ENCODE peak calls at places on chromosomes 2 and 18, in six cellular contexts. V is foreskin fibroblast, Q is astrocyte of the spinal cord, N is fibroblast of lung, G is adrenal gland, T is dorsolateral prefrontal cortex. E is an unnamed sample.

GRCh38 chr2:160224060-160224459 is 24.0 kb upstream of the ITGB6 start:
- DNase-seq in V (peak), G (no peak), T (no peak), Q (peak), N (peak), E (no peak)

GRCh38 chr2:201122276-201122675 is 6.3 kb downstream of the CFLAR start:
- DNase-seq in N (no peak), T (no peak), G (no peak), Q (no peak), V (peak), E (no peak)

GRCh38 chr2:224938670-224939309 is 103.5 kb downstream of the DOCK10 start:
- DNase-seq in V (peak), N (peak), Q (peak), G (no peak), T (no peak), E (no peak)

GRCh38 chr2:61368687-61369665 is 101.9 kb downstream of the USP34 start:
- DNase-seq in V (no peak), Q (no peak), N (no peak), G (no peak), T (no peak), E (no peak)

GRCh38 chr2:12227941-12228608 is 481.6 kb downstream of the LPIN1 start:
- DNase-seq in T (no peak), V (peak), G (no peak), N (peak), Q (peak), E (no peak)

GRCh38 chr18:9173770-9174233 is 37.2 kb downstream of the ANKRD12 start:
- DNase-seq in V (no peak), N (no peak), T (no peak), G (no peak), Q (no peak), E (no peak)

GRCh38 chr2:18740428-18740827 is 151.1 kb upstream of the NT5C1B start:
- DNase-seq in Q (peak), V (no peak), G (no peak), T (no peak), N (peak), E (no peak)

GRCh38 chr2:43759195-43759594 is 14.6 kb upstream of the DYNC2LI1 start:
- DNase-seq in G (no peak), N (peak), T (no peak), V (peak), Q (peak), E (no peak)

GRCh38 chr2:20682166-20682565 is 15.2 kb downstream of the GDF7 start:
- DNase-seq in V (no peak), G (no peak), T (no peak), N (no peak), Q (no peak), E (no peak)

DNA sequence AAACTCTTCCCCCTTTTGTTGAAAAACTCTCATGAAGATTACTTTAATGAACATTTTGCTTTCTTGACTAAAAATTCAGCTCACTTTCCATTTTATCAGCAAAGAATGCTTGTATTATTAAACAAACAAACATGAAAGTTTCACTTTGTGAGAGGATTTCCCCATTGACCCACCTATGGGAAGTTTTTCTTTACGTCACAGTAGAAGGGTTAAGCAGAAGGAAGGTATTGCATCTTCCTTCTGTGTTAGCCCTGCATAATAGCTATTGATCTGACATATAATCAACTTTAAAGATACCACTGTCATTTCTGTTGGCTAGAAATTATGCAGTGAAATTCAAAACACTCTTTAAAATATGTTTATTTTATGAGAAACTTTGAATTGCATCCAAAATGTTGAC is 566.5 kb downstream of the ZEB2 start:
- DNase-seq in G (no peak), Q (no peak), N (peak), T (no peak), V (no peak), E (no peak)
- H3K4me3 ChIP-seq in G (no peak), Q (no peak), N (no peak), T (no peak), V (no peak), E (no peak)

DNA sequence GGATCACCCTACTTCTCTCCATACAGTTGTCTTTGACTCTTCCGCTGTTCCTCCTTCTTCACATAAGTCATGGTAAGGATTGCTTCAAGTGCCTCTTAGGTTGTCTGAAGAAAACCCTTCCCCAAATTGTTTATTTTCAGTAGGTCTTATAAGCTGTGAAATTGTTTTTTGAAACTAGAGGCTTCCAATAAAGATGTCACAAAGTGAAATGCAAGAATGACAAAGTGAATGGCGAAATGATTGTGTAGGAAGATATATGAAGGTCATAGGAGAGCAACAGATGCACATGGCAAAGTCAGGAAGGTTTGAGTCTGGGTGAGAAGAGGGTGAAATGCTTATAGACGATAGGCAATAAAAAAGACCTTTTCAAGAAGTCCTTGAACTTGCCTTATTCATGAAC is 548.8 kb downstream of the PARD3B start:
- DNase-seq in Q (no peak), G (no peak), T (no peak), N (no peak), V (no peak), E (no peak)
- H3K4me3 ChIP-seq in Q (no peak), G (no peak), T (no peak), N (no peak), V (no peak), E (no peak)

DNA sequence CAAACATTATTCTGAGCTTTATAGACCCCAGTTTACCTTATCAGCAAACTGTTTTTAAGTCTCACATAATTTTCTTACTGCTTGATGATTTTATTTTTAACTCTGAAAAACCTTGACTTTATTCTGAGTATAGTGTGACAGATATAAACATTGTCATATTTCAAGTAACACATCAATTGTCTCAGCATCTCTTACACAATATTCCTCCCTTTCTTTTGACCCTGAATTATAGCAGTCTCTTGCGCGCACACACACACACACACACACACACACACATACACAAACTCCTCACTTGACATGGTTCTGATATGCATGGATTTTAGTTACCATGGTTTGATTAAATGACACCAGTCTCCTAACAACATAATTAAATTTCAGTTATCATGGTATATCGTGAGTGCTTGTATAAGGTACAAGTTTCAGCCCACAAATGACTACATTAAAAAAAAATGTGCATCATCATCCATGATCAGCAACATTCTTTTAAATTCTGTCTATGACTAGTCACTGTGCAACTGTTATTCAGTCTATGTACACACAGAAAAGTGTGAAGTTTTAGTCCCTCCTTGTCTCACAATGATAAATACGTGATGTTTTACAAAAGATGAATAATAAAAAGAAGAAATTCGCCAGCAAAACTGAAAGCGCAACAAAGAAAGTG is 39.5 kb upstream of the TACR1 start:
- DNase-seq in G (no peak), T (no peak), Q (peak), N (peak), V (peak), E (no peak)
- H3K4me3 ChIP-seq in G (no peak), T (no peak), Q (no peak), N (peak), V (no peak), E (no peak)

GRCh38 chr2:126662623-126663022 is 6.7 kb downstream of the GYPC start:
- DNase-seq in N (no peak), Q (no peak), G (no peak), V (no peak), T (no peak), E (no peak)
- H3K4me3 ChIP-seq in N (no peak), Q (no peak), G (no peak), V (no peak), T (no peak), E (no peak)

GRCh38 chr2:141186413-141187062 is 944.3 kb downstream of the LRP1B start:
- DNase-seq in G (no peak), T (no peak), V (no peak), N (no peak), Q (no peak), E (no peak)

GRCh38 chr2:141182246-141182645 is 948.6 kb downstream of the LRP1B start:
- DNase-seq in V (no peak), T (no peak), G (no peak), N (no peak), Q (no peak), E (no peak)

GRCh38 chr2:141187063-141187429 is 943.8 kb downstream of the LRP1B start:
- DNase-seq in N (peak), V (no peak), G (no peak), T (no peak), Q (no peak), E (no peak)
- H3K4me3 ChIP-seq in N (no peak), V (no peak), G (no peak), T (no peak), Q (no peak), E (no peak)

GRCh38 chr2:207514451-207514850 is 15.3 kb upstream of the CREB1 start:
- DNase-seq in N (no peak), T (no peak), G (no peak), V (no peak), Q (no peak), E (no peak)
- H3K4me3 ChIP-seq in N (no peak), T (no peak), G (no peak), V (no peak), Q (no peak), E (no peak)

GRCh38 chr2:110106642-110107041 is 9.0 kb downstream of the MALL start:
- DNase-seq in N (peak), T (no peak), V (no peak), Q (peak), G (no peak), E (no peak)
- H3K4me3 ChIP-seq in N (no peak), T (no peak), V (no peak), Q (no peak), G (no peak), E (no peak)

DNA sequence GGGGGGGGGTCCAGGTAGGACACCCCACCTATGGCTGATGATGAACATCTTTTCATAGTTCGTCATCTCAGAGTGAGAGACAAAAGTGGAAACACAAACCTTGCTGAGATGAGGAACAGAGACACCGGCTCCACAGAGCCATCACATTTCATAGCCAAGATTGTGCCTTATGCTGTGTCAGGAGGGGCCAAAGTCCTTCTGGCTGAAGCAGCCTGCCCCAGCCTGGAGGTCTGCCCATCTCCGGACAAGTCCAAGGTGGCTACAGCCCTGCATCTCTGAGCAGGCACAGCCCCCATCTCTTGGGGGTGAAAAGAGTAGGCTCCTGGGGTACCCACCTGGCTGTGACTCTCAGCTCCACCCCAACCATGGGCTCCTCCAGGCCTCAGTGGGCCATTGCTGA is 70.3 kb downstream of the ZBTB7C start:
- DNase-seq in V (no peak), T (no peak), G (no peak), Q (no peak), N (no peak), E (no peak)
- H3K4me3 ChIP-seq in V (no peak), T (no peak), G (no peak), Q (no peak), N (no peak), E (no peak)

DNA sequence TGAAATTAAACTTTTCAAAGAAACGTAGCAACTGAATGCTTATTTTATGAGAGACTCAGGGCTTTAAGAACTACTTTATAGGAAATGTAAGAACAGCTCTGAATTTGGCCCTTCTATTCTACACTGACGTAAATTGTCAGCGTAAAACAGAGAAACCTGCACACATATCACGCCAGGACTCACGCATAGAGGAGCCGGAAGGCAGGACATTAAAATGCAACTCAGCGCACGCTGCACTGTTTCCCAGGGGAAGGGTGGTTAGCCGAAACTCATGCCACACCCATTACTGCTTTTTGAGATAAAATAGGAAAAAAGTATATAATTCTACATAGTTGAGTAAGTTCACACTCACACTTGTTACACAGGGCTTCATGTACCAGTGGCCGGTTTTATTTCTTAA is 7.4 kb downstream of the TUBB6 start:
- DNase-seq in Q (no peak), N (no peak), V (no peak), G (no peak), T (no peak), E (no peak)
- H3K4me3 ChIP-seq in Q (no peak), N (no peak), V (no peak), G (no peak), T (no peak), E (no peak)

GRCh38 chr2:131094655-131095281 is 1.5 kb upstream of the FAM168B start:
- DNase-seq in G (no peak), Q (no peak), V (no peak), T (no peak), N (no peak), E (no peak)

GRCh38 chr2:131092409-131093065 is 723 bp downstream of the FAM168B start:
- DNase-seq in V (no peak), Q (peak), T (no peak), G (no peak), N (no peak), E (no peak)

DNA sequence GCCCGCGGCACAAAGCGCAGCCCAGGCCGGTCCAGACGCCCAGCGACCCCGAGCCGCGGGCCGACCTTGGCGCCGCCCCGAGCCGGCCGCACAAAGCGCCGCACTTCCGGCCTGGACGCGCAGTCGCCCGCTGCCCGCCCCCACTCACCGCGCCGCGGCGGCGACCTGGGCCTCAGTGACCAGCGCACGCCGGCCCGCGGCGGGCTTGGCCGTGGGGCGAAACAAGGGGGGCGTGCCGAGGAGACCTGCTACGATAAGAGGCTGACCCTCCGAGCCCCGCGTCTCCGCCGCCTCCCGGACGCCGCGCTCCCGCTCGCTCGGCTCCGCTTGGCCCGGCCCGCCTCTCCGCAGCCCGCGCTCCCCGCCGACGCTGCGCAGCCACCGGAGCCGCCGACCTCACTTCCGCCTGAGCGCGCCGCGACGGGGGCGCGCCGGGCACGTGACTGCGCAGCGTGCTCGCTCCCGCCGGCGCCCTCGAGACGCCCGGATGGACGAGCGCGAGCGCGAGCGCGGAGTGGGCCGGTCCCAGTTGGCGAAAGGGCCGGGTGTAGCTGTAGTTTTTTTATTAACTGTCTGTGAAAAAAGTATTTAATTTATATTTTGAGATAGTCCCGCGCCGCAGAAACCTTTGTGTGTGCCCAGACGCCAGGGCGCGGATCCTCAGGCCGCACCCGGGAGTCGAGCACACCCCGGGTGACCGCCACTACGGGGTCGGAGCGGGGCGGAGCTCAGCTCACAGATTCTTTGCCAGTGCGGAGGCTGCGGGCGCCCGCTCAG is at the start of gene FAM168B:
- DNase-seq in G (peak), T (peak), Q (peak), N (peak), V (peak), E (peak)
- H3K4me3 ChIP-seq in G (peak), T (peak), Q (peak), N (peak), V (peak), E (peak)